ENCODE peak calls at places on chromosomes 2 and 18, in six cellular contexts. One of them, this sample, is unnamed.

GRCh38 chr2:170271340-170271739 is 93.4 kb downstream of the MYO3B start:
- DNase-seq in IMR-90: no peak
- DNase-seq in K562: peak; percentile 49
- DNase-seq in HepG2: no peak
- DNase-seq in GM12878: no peak
- DNase-seq in SK-N-SH: no peak
- DNase-seq in this sample: no peak

GRCh38 chr2:144364988-144365738 is 154.8 kb downstream of the ZEB2 start:
- DNase-seq in IMR-90: peak; percentile 72
- DNase-seq in K562: peak; percentile 45
- DNase-seq in HepG2: no peak
- DNase-seq in GM12878: peak; percentile 40
- DNase-seq in SK-N-SH: no peak
- DNase-seq in this sample: no peak

GRCh38 chr2:109173311-109174171 is 44.5 kb downstream of the SH3RF3 start:
- DNase-seq in IMR-90: peak; percentile 87
- DNase-seq in K562: peak; percentile 16
- DNase-seq in HepG2: no peak
- DNase-seq in GM12878: no peak
- DNase-seq in SK-N-SH: peak; percentile 53
- DNase-seq in this sample: no peak

GRCh38 chr2:188293601-188294482 is 2.2 kb downstream of the GULP1 start:
- DNase-seq in IMR-90: peak; percentile 78
- DNase-seq in K562: peak; percentile 67
- DNase-seq in HepG2: no peak
- DNase-seq in GM12878: no peak
- DNase-seq in SK-N-SH: peak; percentile 61
- DNase-seq in this sample: peak; percentile 15

GRCh38 chr2:106886916-106887758 is 1.2 kb upstream of the ST6GAL2 start:
- DNase-seq in IMR-90: no peak
- DNase-seq in K562: no peak
- DNase-seq in HepG2: no peak
- DNase-seq in GM12878: no peak
- DNase-seq in SK-N-SH: peak; percentile 81
- DNase-seq in this sample: peak; percentile 91

GRCh38 chr2:167398791-167399371 is 510.6 kb downstream of the XIRP2 start:
- DNase-seq in IMR-90: no peak
- DNase-seq in K562: no peak
- DNase-seq in HepG2: no peak
- DNase-seq in GM12878: no peak
- DNase-seq in SK-N-SH: peak; percentile 3
- DNase-seq in this sample: no peak

GRCh38 chr2:181332044-181332443 is 125.1 kb upstream of the ITGA4 start:
- DNase-seq in IMR-90: no peak
- DNase-seq in K562: no peak
- DNase-seq in HepG2: no peak
- DNase-seq in GM12878: no peak
- DNase-seq in SK-N-SH: no peak
- DNase-seq in this sample: no peak

GRCh38 chr2:241373449-241373848 is 17.4 kb downstream of the FARP2 start:
- DNase-seq in IMR-90: no peak
- DNase-seq in K562: no peak
- DNase-seq in HepG2: no peak
- DNase-seq in GM12878: no peak
- DNase-seq in SK-N-SH: no peak
- DNase-seq in this sample: no peak

GRCh38 chr18:13471971-13472628 is 253.5 kb downstream of the LDLRAD4 start:
- DNase-seq in IMR-90: no peak
- DNase-seq in K562: no peak
- DNase-seq in HepG2: peak; percentile 86
- DNase-seq in GM12878: no peak
- DNase-seq in SK-N-SH: no peak
- DNase-seq in this sample: no peak

GRCh38 chr18:5980721-5981120 is 85.4 kb upstream of the TMEM200C start:
- DNase-seq in IMR-90: no peak
- DNase-seq in K562: no peak
- DNase-seq in HepG2: no peak
- DNase-seq in GM12878: no peak
- DNase-seq in SK-N-SH: no peak
- DNase-seq in this sample: no peak

GRCh38 chr2:201983174-201983573 is 50.5 kb upstream of the FZD7 start:
- DNase-seq in IMR-90: no peak
- DNase-seq in K562: no peak
- DNase-seq in HepG2: no peak
- DNase-seq in GM12878: no peak
- DNase-seq in SK-N-SH: no peak
- DNase-seq in this sample: no peak

GRCh38 chr2:130766037-130766436 is 10.7 kb downstream of the AMER3 start:
- DNase-seq in IMR-90: no peak
- DNase-seq in K562: no peak
- DNase-seq in HepG2: no peak
- DNase-seq in GM12878: no peak
- DNase-seq in SK-N-SH: no peak
- DNase-seq in this sample: no peak
- TF ChIP-seq SMC3 in IMR-90: no peak
- TF ChIP-seq SMC3 in K562: no peak
- TF ChIP-seq SMC3 in HepG2: no peak
- TF ChIP-seq SMC3 in GM12878: no peak
- TF ChIP-seq SMC3 in SK-N-SH: no peak
- TF ChIP-seq SMC3 in this sample: no peak

GRCh38 chr2:103138123-103138886 is 376.5 kb downstream of the TMEM182 start:
- DNase-seq in IMR-90: no peak
- DNase-seq in K562: no peak
- DNase-seq in HepG2: no peak
- DNase-seq in GM12878: no peak
- DNase-seq in SK-N-SH: no peak
- DNase-seq in this sample: no peak

GRCh38 chr2:103135679-103136078 is 373.8 kb downstream of the TMEM182 start:
- DNase-seq in IMR-90: no peak
- DNase-seq in K562: no peak
- DNase-seq in HepG2: no peak
- DNase-seq in GM12878: no peak
- DNase-seq in SK-N-SH: no peak
- DNase-seq in this sample: no peak

GRCh38 chr2:103132536-103133217 is 370.8 kb downstream of the TMEM182 start:
- DNase-seq in IMR-90: no peak
- DNase-seq in K562: no peak
- DNase-seq in HepG2: no peak
- DNase-seq in GM12878: no peak
- DNase-seq in SK-N-SH: no peak
- DNase-seq in this sample: no peak
- TF ChIP-seq SMC3 in IMR-90: no peak
- TF ChIP-seq SMC3 in K562: no peak
- TF ChIP-seq SMC3 in HepG2: no peak
- TF ChIP-seq SMC3 in GM12878: no peak
- TF ChIP-seq SMC3 in SK-N-SH: no peak
- TF ChIP-seq SMC3 in this sample: no peak

DNA sequence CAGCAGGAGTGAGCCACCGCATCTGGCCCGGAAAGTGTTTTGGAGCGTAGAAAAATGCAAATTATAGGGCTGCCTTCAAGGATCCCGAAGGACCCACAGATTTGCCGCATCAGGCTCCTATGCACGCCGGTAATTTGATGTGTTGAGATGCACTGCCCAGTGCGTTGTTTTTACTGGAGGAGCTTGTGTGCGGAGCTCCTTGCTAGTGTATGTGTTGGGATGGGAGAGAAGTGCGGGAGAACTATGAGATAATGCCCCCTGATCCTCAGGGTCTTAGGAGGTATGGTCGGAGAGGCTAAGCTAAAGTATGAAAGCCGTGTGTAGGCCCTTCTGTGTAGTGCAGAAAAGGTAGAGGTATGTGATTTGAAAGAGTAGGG is 1.3 kb upstream of the CLASP1 start:
- DNase-seq in IMR-90: peak; percentile 18
- DNase-seq in K562: peak; percentile 38
- DNase-seq in HepG2: no peak
- DNase-seq in GM12878: no peak
- DNase-seq in SK-N-SH: peak; percentile 20
- DNase-seq in this sample: no peak
- TF ChIP-seq SMC3 in IMR-90: no peak
- TF ChIP-seq SMC3 in K562: no peak
- TF ChIP-seq SMC3 in HepG2: no peak
- TF ChIP-seq SMC3 in GM12878: no peak
- TF ChIP-seq SMC3 in SK-N-SH: no peak
- TF ChIP-seq SMC3 in this sample: no peak

GRCh38 chr2:183868153-183868552 is 730.2 kb upstream of the ZNF804A start:
- DNase-seq in IMR-90: no peak
- DNase-seq in K562: no peak
- DNase-seq in HepG2: no peak
- DNase-seq in GM12878: no peak
- DNase-seq in SK-N-SH: peak; percentile 5
- DNase-seq in this sample: no peak
- TF ChIP-seq SMC3 in IMR-90: no peak
- TF ChIP-seq SMC3 in K562: no peak
- TF ChIP-seq SMC3 in HepG2: no peak
- TF ChIP-seq SMC3 in GM12878: no peak
- TF ChIP-seq SMC3 in SK-N-SH: no peak
- TF ChIP-seq SMC3 in this sample: no peak

GRCh38 chr2:25324905-25325592 is 16.7 kb downstream of the DNMT3A start:
- DNase-seq in IMR-90: peak; percentile 73
- DNase-seq in K562: no peak
- DNase-seq in HepG2: no peak
- DNase-seq in GM12878: no peak
- DNase-seq in SK-N-SH: peak; percentile 83
- DNase-seq in this sample: no peak
- TF ChIP-seq SMC3 in IMR-90: no peak
- TF ChIP-seq SMC3 in K562: no peak
- TF ChIP-seq SMC3 in HepG2: no peak
- TF ChIP-seq SMC3 in GM12878: no peak
- TF ChIP-seq SMC3 in SK-N-SH: no peak
- TF ChIP-seq SMC3 in this sample: no peak

DNA sequence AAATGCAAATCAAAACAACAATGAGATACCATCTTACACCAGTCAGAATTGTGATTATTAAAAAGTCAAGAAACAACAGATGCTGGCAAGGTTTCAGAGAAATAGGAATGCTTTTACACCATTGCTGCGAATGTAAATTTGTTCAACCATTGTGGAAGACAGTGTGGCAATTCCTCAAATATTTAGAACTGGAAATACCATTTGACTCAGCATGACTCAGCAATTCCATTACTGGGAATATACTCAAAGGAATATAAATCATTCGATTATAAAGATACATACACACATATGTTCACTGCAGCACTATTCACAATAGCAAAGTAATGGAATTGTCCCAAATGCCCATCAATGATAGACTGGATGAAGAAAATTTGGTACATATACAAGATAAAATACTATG is 516.7 kb downstream of the ERBB4 start:
- DNase-seq in IMR-90: peak; percentile 88
- DNase-seq in K562: no peak
- DNase-seq in HepG2: peak; percentile 7
- DNase-seq in GM12878: no peak
- DNase-seq in SK-N-SH: no peak
- DNase-seq in this sample: peak; percentile 32
- TF ChIP-seq SMC3 in IMR-90: no peak
- TF ChIP-seq SMC3 in K562: no peak
- TF ChIP-seq SMC3 in HepG2: no peak
- TF ChIP-seq SMC3 in GM12878: no peak
- TF ChIP-seq SMC3 in SK-N-SH: no peak
- TF ChIP-seq SMC3 in this sample: no peak

GRCh38 chr2:155442088-155442487 is 743.6 kb downstream of the KCNJ3 start:
- DNase-seq in IMR-90: no peak
- DNase-seq in K562: no peak
- DNase-seq in HepG2: no peak
- DNase-seq in GM12878: no peak
- DNase-seq in SK-N-SH: no peak
- DNase-seq in this sample: no peak
- TF ChIP-seq SMC3 in IMR-90: no peak
- TF ChIP-seq SMC3 in K562: no peak
- TF ChIP-seq SMC3 in HepG2: no peak
- TF ChIP-seq SMC3 in GM12878: no peak
- TF ChIP-seq SMC3 in SK-N-SH: no peak
- TF ChIP-seq SMC3 in this sample: no peak

GRCh38 chr2:235162544-235163197 is 210.9 kb downstream of the SH3BP4 start:
- DNase-seq in IMR-90: peak; percentile 3
- DNase-seq in K562: no peak
- DNase-seq in HepG2: no peak
- DNase-seq in GM12878: no peak
- DNase-seq in SK-N-SH: no peak
- DNase-seq in this sample: no peak

GRCh38 chr2:235165631-235166030 is 213.8 kb downstream of the SH3BP4 start:
- DNase-seq in IMR-90: no peak
- DNase-seq in K562: no peak
- DNase-seq in HepG2: no peak
- DNase-seq in GM12878: no peak
- DNase-seq in SK-N-SH: no peak
- DNase-seq in this sample: no peak

GRCh38 chr2:235162070-235162469 is 210.3 kb downstream of the SH3BP4 start:
- DNase-seq in IMR-90: no peak
- DNase-seq in K562: no peak
- DNase-seq in HepG2: no peak
- DNase-seq in GM12878: no peak
- DNase-seq in SK-N-SH: no peak
- DNase-seq in this sample: no peak

GRCh38 chr2:235168174-235168979 is 216.6 kb downstream of the SH3BP4 start:
- DNase-seq in IMR-90: no peak
- DNase-seq in K562: no peak
- DNase-seq in HepG2: no peak
- DNase-seq in GM12878: no peak
- DNase-seq in SK-N-SH: no peak
- DNase-seq in this sample: no peak

GRCh38 chr2:235165136-235165535 is 213.3 kb downstream of the SH3BP4 start:
- DNase-seq in IMR-90: no peak
- DNase-seq in K562: no peak
- DNase-seq in HepG2: no peak
- DNase-seq in GM12878: no peak
- DNase-seq in SK-N-SH: no peak
- DNase-seq in this sample: no peak
- TF ChIP-seq SMC3 in IMR-90: no peak
- TF ChIP-seq SMC3 in K562: no peak
- TF ChIP-seq SMC3 in HepG2: no peak
- TF ChIP-seq SMC3 in GM12878: no peak
- TF ChIP-seq SMC3 in SK-N-SH: no peak
- TF ChIP-seq SMC3 in this sample: no peak

DNA sequence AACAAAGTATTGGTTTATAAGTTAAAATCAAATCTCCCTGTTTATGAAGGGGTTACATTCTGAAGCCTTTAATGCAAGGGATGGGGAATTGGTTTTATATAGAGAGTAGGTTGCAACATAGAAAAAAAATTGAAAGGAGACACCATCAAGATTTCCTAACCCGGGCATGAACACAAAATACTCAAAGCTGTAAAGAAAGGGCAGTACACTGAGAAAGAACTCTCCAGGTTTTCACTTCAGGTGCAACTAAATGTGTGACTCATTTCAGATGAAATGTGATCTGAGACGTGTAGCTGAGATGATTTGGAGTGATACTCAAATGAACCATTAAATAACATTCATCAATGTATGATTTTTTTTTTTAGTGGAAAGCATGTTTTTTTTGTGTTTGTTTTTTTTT is 43.6 kb downstream of the SANBR start:
- DNase-seq in IMR-90: no peak
- DNase-seq in K562: no peak
- DNase-seq in HepG2: no peak
- DNase-seq in GM12878: no peak
- DNase-seq in SK-N-SH: no peak
- DNase-seq in this sample: no peak
- TF ChIP-seq SMC3 in IMR-90: no peak
- TF ChIP-seq SMC3 in K562: no peak
- TF ChIP-seq SMC3 in HepG2: no peak
- TF ChIP-seq SMC3 in GM12878: no peak
- TF ChIP-seq SMC3 in SK-N-SH: no peak
- TF ChIP-seq SMC3 in this sample: no peak

This sample was measured in A549.